ENCODE peak calls at places on chromosomes 7 and 10, in five cellular contexts. H is activated CD4-positive, alpha-beta T cell treated with anti-CD3 and anti-CD28 coated beads, Interleukin-2, amount 10 ng/mL, durations not matched to agents 7 days and 5 days; L is B cell; A is activated gamma-delta T cell treated with Interleukin-2 at 50 U/mL for 16 hours; V is globus pallidus. G is an unnamed sample.

GRCh38 chr7:99733448-99733847 is 1.5 kb downstream of the CYP3A7 start:
- DNase-seq in H (no peak), L (peak; percentile 9), A (no peak), V (no peak), G (peak; percentile 3)

GRCh38 chr10:60336901-60337630 is 52.6 kb downstream of the ANK3 start:
- DNase-seq in H (no peak), L (no peak), A (no peak), V (no peak), G (no peak)

GRCh38 chr7:3117488-3118228 is 74.0 kb upstream of the CARD11 start:
- DNase-seq in H (no peak), L (peak; percentile 18), A (peak; percentile 29), V (no peak), G (peak; percentile 58)

GRCh38 chr7:40570218-40570617 is 435.4 kb downstream of the SUGCT start:
- DNase-seq in H (no peak), L (no peak), A (no peak), V (no peak), G (no peak)

GRCh38 chr10:63588436-63589180 is 67.4 kb downstream of the REEP3 start:
- DNase-seq in H (no peak), L (no peak), A (no peak), V (no peak), G (no peak)

GRCh38 chr10:76632158-76633051 is 1005.2 kb downstream of the KCNMA1 start:
- DNase-seq in H (peak; percentile 10), L (no peak), A (peak; percentile 8), V (no peak), G (peak; percentile 2)

GRCh38 chr7:137656227-137656849 is 190.4 kb downstream of the DGKI start:
- DNase-seq in H (peak; percentile 70), L (peak; percentile 53), A (peak; percentile 34), V (peak; percentile 76), G (peak; percentile 25)

GRCh38 chr10:30836411-30836810 is 195.3 kb downstream of the ZNF438 start:
- DNase-seq in H (no peak), L (no peak), A (no peak), V (no peak), G (no peak)

GRCh38 chr7:1777122-1777521 is 107.0 kb downstream of the ELFN1 start:
- DNase-seq in H (no peak), L (no peak), A (no peak), V (no peak), G (no peak)

GRCh38 chr7:156117542-156118245 is 305.4 kb upstream of the SHH start:
- DNase-seq in H (no peak), L (no peak), A (no peak), V (no peak), G (no peak)

GRCh38 chr7:149319376-149319775 is 57.4 kb downstream of the ZNF783 start:
- DNase-seq in H (no peak), L (no peak), A (no peak), V (no peak), G (no peak)

G was measured in immature natural killer cell.